ENCODE peak calls at places on chromosomes 7 and 10, in eight cellular contexts. R is LoVo, P is NCI-H2081, M is heart left ventricle, H is uterus, Z is cardiac muscle cell, T is GM23248, B is Caki2. J is an unnamed sample.

GRCh38 chr10:133264455-133264854 is 12.2 kb downstream of the ADAM8 start:
- DNase-seq in R (no peak), P (no peak), M (no peak), H (no peak), Z (no peak), T (no peak), B (no peak), J (no peak)

GRCh38 chr10:15384154-15384553 is 13.1 kb upstream of the FAM171A1 start:
- DNase-seq in R (peak), P (no peak), M (no peak), H (no peak), Z (no peak), T (peak), B (peak), J (no peak)

GRCh38 chr10:62613429-62613828 is 191.1 kb upstream of the ADO start:
- DNase-seq in R (no peak), P (no peak), M (no peak), H (no peak), Z (no peak), T (peak), B (no peak), J (no peak)

GRCh38 chr10:58570979-58571378 is 58.3 kb downstream of the BICC1 start:
- DNase-seq in R (no peak), P (no peak), M (no peak), H (no peak), Z (no peak), T (peak), B (no peak), J (no peak)

GRCh38 chr10:51926336-51926735 is 226.9 kb upstream of the CSTF2T start:
- DNase-seq in R (no peak), P (no peak), M (no peak), H (no peak), Z (no peak), T (no peak), B (no peak), J (no peak)

GRCh38 chr10:12717981-12718707 is 283.4 kb downstream of the CCDC3 start:
- DNase-seq in R (no peak), P (no peak), M (no peak), H (no peak), Z (no peak), T (peak), B (no peak), J (no peak)

GRCh38 chr10:63120554-63120953 is 12.6 kb upstream of the NRBF2 start:
- DNase-seq in R (no peak), P (no peak), M (no peak), H (no peak), Z (no peak), T (peak), B (no peak), J (no peak)

GRCh38 chr10:58807631-58808024 is 295.0 kb downstream of the BICC1 start:
- DNase-seq in R (no peak), P (no peak), M (no peak), H (peak), Z (no peak), T (peak), B (no peak), J (no peak)

GRCh38 chr7:123846217-123846891 is 1.4 kb downstream of the HYAL4 start:
- DNase-seq in R (peak), P (no peak), M (no peak), H (no peak), Z (no peak), T (no peak), B (no peak), J (no peak)

GRCh38 chr10:28130267-28130666 is 131.4 kb upstream of the ODAD2 start:
- DNase-seq in R (no peak), P (no peak), M (no peak), H (no peak), Z (no peak), T (peak), B (no peak), J (peak)

GRCh38 chr7:34133983-34134782 is 228.8 kb downstream of the BMPER start:
- DNase-seq in R (peak), P (peak), M (peak), H (peak), Z (peak), T (peak), B (peak), J (peak)

GRCh38 chr10:6171891-6172354 is 30.8 kb upstream of the PFKFB3 start:
- DNase-seq in R (no peak), P (no peak), M (peak), H (peak), Z (no peak), T (peak), B (no peak), J (no peak)

GRCh38 chr10:79585870-79586527 is 24.7 kb upstream of the SFTPA1 start:
- DNase-seq in R (no peak), P (no peak), M (no peak), H (no peak), Z (no peak), T (no peak), B (no peak), J (no peak)

GRCh38 chr7:93043393-93043985 is 74.3 kb downstream of the SAMD9 start:
- DNase-seq in R (no peak), P (no peak), M (peak), H (no peak), Z (no peak), T (peak), B (peak), J (no peak)

GRCh38 chr10:53894145-53894544 is 906.9 kb downstream of the PCDH15 start:
- DNase-seq in R (no peak), P (no peak), M (no peak), H (no peak), Z (no peak), T (no peak), B (no peak), J (no peak)

GRCh38 chr7:9876053-9876452 is 1097.6 kb upstream of the PHF14 start:
- DNase-seq in R (no peak), P (no peak), M (no peak), H (no peak), Z (no peak), T (no peak), B (no peak), J (no peak)

GRCh38 chr7:108452707-108453106 is 3.5 kb downstream of the NRCAM start:
- DNase-seq in R (peak), P (peak), M (no peak), H (no peak), Z (peak), T (peak), B (peak), J (peak)

GRCh38 chr7:40536406-40536805 is 401.6 kb downstream of the SUGCT start:
- DNase-seq in R (peak), P (no peak), M (no peak), H (no peak), Z (peak), T (no peak), B (no peak), J (no peak)

GRCh38 chr10:77415311-77415960 is 222.2 kb downstream of the KCNMA1 start:
- DNase-seq in R (no peak), P (no peak), M (no peak), H (no peak), Z (no peak), T (peak), B (no peak), J (peak)

GRCh38 chr7:9324513-9324912 is 891.1 kb downstream of the NXPH1 start:
- DNase-seq in R (no peak), P (no peak), M (no peak), H (no peak), Z (no peak), T (no peak), B (no peak), J (no peak)

GRCh38 chr7:134589491-134589941 is 40.6 kb downstream of the AKR1B15 start:
- DNase-seq in R (no peak), P (no peak), M (no peak), H (no peak), Z (no peak), T (peak), B (no peak), J (peak)

GRCh38 chr10:119285495-119286267 is 78.3 kb downstream of the GRK5 start:
- DNase-seq in R (no peak), P (no peak), M (no peak), H (no peak), Z (no peak), T (no peak), B (no peak), J (no peak)

GRCh38 chr7:141053626-141054025 is 20.2 kb upstream of the TMEM178B start:
- DNase-seq in R (no peak), P (no peak), M (no peak), H (no peak), Z (no peak), T (no peak), B (peak), J (no peak)

J was measured in ACHN.